ENCODE peak calls at places on chromosomes 12 and 14, in five cellular contexts. M is thoracic aorta; N is CD8-positive, alpha-beta T cell; Z is HFF-Myc; J is astrocyte of the spinal cord. F is an unnamed sample.

GRCh38 chr14:96121660-96122395 is 82.7 kb downstream of the C14orf132 start:
- DNase-seq in M (no peak), N (no peak), Z (no peak), J (no peak), F (no peak)

GRCh38 chr14:62736426-62737043 is 308.7 kb downstream of the KCNH5 start:
- DNase-seq in M (no peak), N (no peak), Z (no peak), J (no peak), F (no peak)

GRCh38 chr14:92986254-92987147 is 63.6 kb downstream of the CHGA start:
- DNase-seq in M (peak; percentile 59), N (no peak), Z (peak; percentile 30), J (peak; percentile 28), F (peak; percentile 60)

GRCh38 chr12:94033767-94034166 is 114.6 kb upstream of the PLXNC1 start:
- DNase-seq in M (no peak), N (no peak), Z (no peak), J (no peak), F (no peak)

GRCh38 chr12:6145584-6145983 is 21.1 kb upstream of the VWF start:
- DNase-seq in M (no peak), N (no peak), Z (no peak), J (no peak), F (no peak)

GRCh38 chr14:96104469-96105057 is 65.4 kb downstream of the C14orf132 start:
- DNase-seq in M (peak; percentile 41), N (no peak), Z (peak; percentile 96), J (peak; percentile 93), F (peak; percentile 98)

GRCh38 chr14:31057035-31057434 is 30.9 kb upstream of the STRN3 start:
- DNase-seq in M (no peak), N (no peak), Z (no peak), J (no peak), F (no peak)

GRCh38 chr12:112199136-112199535 is 73.8 kb downstream of the TRAFD1 start:
- DNase-seq in M (no peak), N (no peak), Z (no peak), J (no peak), F (no peak)

GRCh38 chr12:38875571-38876228 is 29.7 kb downstream of the CPNE8 start:
- DNase-seq in M (no peak), N (no peak), Z (no peak), J (no peak), F (peak; percentile 22)

GRCh38 chr14:106286697-106287290 is 760.4 kb downstream of the TMEM121 start:
- DNase-seq in M (no peak), N (no peak), Z (no peak), J (no peak), F (no peak)

GRCh38 chr14:52220924-52221802 is 46.3 kb upstream of the PTGDR start:
- DNase-seq in M (no peak), N (no peak), Z (no peak), J (no peak), F (no peak)

GRCh38 chr12:53225635-53226424 is 6.2 kb downstream of the RARG start:
- DNase-seq in M (no peak), N (no peak), Z (no peak), J (no peak), F (no peak)

GRCh38 chr14:105326891-105327694 is 12.5 kb downstream of the PACS2 start:
- DNase-seq in M (no peak), N (no peak), Z (no peak), J (no peak), F (no peak)

GRCh38 chr12:50112456-50113218 is 601 bp downstream of the COX14 start:
- DNase-seq in M (no peak), N (no peak), Z (peak; percentile 15), J (no peak), F (no peak)

GRCh38 chr12:95083938-95084337 is 10.5 kb upstream of the NR2C1 start:
- DNase-seq in M (no peak), N (no peak), Z (peak; percentile 25), J (peak; percentile 78), F (peak; percentile 90)

GRCh38 chr14:98114122-98114895 is 1157.7 kb downstream of the BCL11B start:
- DNase-seq in M (no peak), N (no peak), Z (no peak), J (peak; percentile 25), F (no peak)

GRCh38 chr14:50471838-50472465 is 60.4 kb downstream of the MAP4K5 start:
- DNase-seq in M (no peak), N (no peak), Z (no peak), J (no peak), F (no peak)

GRCh38 chr14:103149351-103149750 is 26.1 kb downstream of the TNFAIP2 start:
- DNase-seq in M (no peak), N (no peak), Z (no peak), J (no peak), F (no peak)
- H3K4me3 ChIP-seq in M (no peak overlapping the region), N (no peak overlapping the region), Z (no peak overlapping the region), J (no peak overlapping the region), F (no peak overlapping the region)

DNA sequence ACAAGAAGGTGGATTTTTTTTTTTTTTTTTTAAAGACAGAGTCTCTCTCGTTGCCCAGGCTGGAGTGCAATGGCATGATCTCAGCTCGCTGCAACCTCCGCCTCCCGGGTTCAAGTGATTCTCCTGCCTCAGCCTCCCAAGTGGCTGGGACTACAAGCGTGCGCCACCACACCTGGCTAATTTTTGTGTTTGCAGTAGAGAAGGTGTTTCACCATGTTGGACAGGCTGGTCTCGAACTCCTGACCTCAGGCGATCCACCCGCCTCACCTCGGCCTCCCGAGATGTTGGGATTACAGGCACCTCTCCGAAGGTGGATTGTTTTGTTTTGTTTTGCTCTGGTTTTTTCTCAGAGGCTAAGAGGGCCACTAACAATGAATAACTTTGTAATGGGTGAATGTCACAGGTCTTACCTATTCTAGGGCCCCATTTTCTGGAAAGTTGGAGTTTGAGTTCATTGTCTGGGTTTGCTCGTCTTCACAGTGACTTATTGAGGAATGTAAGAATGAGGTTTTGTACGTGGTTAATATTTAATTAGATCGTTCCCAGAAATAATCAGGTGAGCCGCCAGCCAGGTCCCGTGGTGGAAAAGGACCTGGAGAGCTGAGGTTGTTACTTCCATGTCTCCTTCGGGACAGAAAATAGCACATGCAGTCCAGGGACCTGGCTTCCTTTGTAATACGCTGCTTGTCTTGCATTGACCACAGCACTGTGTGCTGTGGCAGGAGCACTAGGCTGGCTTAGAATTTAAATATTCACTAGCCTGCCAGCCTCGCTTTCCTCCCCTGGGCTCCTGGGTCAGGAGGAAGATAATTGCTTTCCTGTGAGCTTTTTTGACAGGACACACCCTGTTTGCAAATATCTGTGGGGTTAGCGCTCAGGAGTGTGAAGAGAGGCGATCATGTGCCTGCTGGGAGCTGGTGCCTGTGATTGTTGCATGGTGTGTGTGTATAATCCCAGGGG is 2.3 kb downstream of the HIP1R start:
- DNase-seq in M (no peak), N (no peak), Z (no peak), J (no peak), F (no peak)
- H3K4me3 ChIP-seq in M (peak overlapping the region; percentile 88), N (peak overlapping the region; percentile 94), Z (peak overlapping the region; percentile 58), J (no peak overlapping the region), F (no peak overlapping the region)

GRCh38 chr12:12893438-12893837 is 2.1 kb downstream of the GPRC5A start:
- DNase-seq in M (no peak), N (no peak), Z (no peak), J (no peak), F (peak; percentile 15)
- H3K4me3 ChIP-seq in M (peak overlapping the region; percentile 81), N (no peak overlapping the region), Z (peak overlapping the region; percentile 51), J (no peak overlapping the region), F (no peak overlapping the region)

GRCh38 chr12:122979001-122979907 is 1.2 kb upstream of the ARL6IP4 start:
- DNase-seq in M (no peak), N (no peak), Z (no peak), J (no peak), F (no peak)
- H3K4me3 ChIP-seq in M (peak overlapping the region; percentile 93), N (peak overlapping the region; percentile 82), Z (peak overlapping the region; percentile 82), J (peak overlapping the region; percentile 84), F (peak overlapping the region; percentile 92)